ENCODE peak calls at places on chromosomes 7 and 10, in ten cellular contexts. M is right lobe of liver; E is left ventricle myocardium inferior; A is tibial nerve; T is CD8-positive, alpha-beta memory T cell; W is tibial artery; N is thoracic aorta; Y is CD4-positive, alpha-beta memory T cell; U is Karpas-422; O is cardiac muscle cell. P is an unnamed sample.

GRCh38 chr7:84688671-84689070 is 494.1 kb upstream of the SEMA3A start:
- DNase-seq in M (no peak), E (no peak), A (no peak), T (no peak), W (no peak), N (no peak), Y (no peak), U (no peak), O (no peak), P (no peak)

GRCh38 chr7:75567948-75568595 is 76.0 kb downstream of the SPDYE5 start:
- DNase-seq in M (no peak), E (no peak), A (no peak), T (no peak), W (no peak), N (no peak), Y (no peak), U (no peak), O (no peak), P (no peak)

GRCh38 chr7:91659096-91659495 is 221.4 kb downstream of the MTERF1 start:
- DNase-seq in M (no peak), E (no peak), A (no peak), T (no peak), W (no peak), N (no peak), Y (no peak), U (no peak), O (no peak), P (no peak)

GRCh38 chr7:133155121-133155520 is 73.2 kb upstream of the CHCHD3 start:
- DNase-seq in M (no peak), E (no peak), A (no peak), T (no peak), W (no peak), N (no peak), Y (no peak), U (no peak), O (no peak), P (no peak)

GRCh38 chr7:71630521-71630920 is 498.6 kb downstream of the GALNT17 start:
- DNase-seq in M (no peak), E (no peak), A (no peak), T (no peak), W (no peak), N (no peak), Y (no peak), U (no peak), O (no peak), P (no peak)

GRCh38 chr7:155516466-155516865 is 29.9 kb downstream of the CNPY1 start:
- DNase-seq in M (no peak), E (no peak), A (no peak), T (no peak), W (no peak), N (no peak), Y (no peak), U (no peak), O (no peak), P (no peak)

GRCh38 chr7:20200965-20201364 is 16.2 kb downstream of the MACC1 start:
- DNase-seq in M (no peak), E (no peak), A (no peak), T (no peak), W (no peak), N (no peak), Y (no peak), U (peak), O (no peak), P (no peak)

GRCh38 chr10:132420469-132421376 is 23.7 kb downstream of the PWWP2B start:
- DNase-seq in M (no peak), E (no peak), A (no peak), T (no peak), W (no peak), N (no peak), Y (no peak), U (no peak), O (no peak), P (no peak)

GRCh38 chr7:27175005-27175625 is 995 bp upstream of the HOXA10 start:
- DNase-seq in M (no peak), E (peak), A (peak), T (no peak), W (peak), N (no peak), Y (no peak), U (no peak), O (no peak), P (no peak)

GRCh38 chr10:114683162-114683561 is 25.1 kb upstream of the ABLIM1 start:
- DNase-seq in M (peak), E (no peak), A (no peak), T (no peak), W (no peak), N (no peak), Y (no peak), U (no peak), O (no peak), P (no peak)

GRCh38 chr7:48113270-48113669 is 24.2 kb downstream of the UPP1 start:
- DNase-seq in M (no peak), E (no peak), A (no peak), T (no peak), W (no peak), N (no peak), Y (no peak), U (no peak), O (no peak), P (no peak)

GRCh38 chr7:102836206-102836938 is 76.4 kb upstream of the LRRC17 start:
- DNase-seq in M (no peak), E (no peak), A (no peak), T (no peak), W (no peak), N (no peak), Y (no peak), U (no peak), O (no peak), P (no peak)

GRCh38 chr10:101778151-101778780 is 2.4 kb upstream of the FGF8 start:
- DNase-seq in M (no peak), E (no peak), A (no peak), T (no peak), W (no peak), N (no peak), Y (no peak), U (no peak), O (no peak), P (no peak)

GRCh38 chr10:30836411-30836810 is 195.3 kb downstream of the ZNF438 start:
- DNase-seq in M (no peak), E (no peak), A (no peak), T (no peak), W (no peak), N (no peak), Y (no peak), U (no peak), O (no peak), P (no peak)

GRCh38 chr10:133475821-133476640 is 22.3 kb downstream of the SCART1 start:
- DNase-seq in M (no peak), E (no peak), A (no peak), T (no peak), W (no peak), N (no peak), Y (peak), U (no peak), O (no peak), P (no peak)

GRCh38 chr10:110533149-110533548 is 34.3 kb upstream of the SMC3 start:
- DNase-seq in M (no peak), E (no peak), A (no peak), T (no peak), W (no peak), N (no peak), Y (no peak), U (no peak), O (no peak), P (no peak)

GRCh38 chr7:151692721-151693120 is 173.0 kb upstream of the RHEB start:
- DNase-seq in M (no peak), E (peak), A (no peak), T (no peak), W (no peak), N (no peak), Y (no peak), U (no peak), O (peak), P (no peak)

GRCh38 chr10:18501198-18501597 is 150.2 kb downstream of the NSUN6 start:
- DNase-seq in M (no peak), E (no peak), A (no peak), T (no peak), W (no peak), N (no peak), Y (peak), U (no peak), O (no peak), P (peak)

GRCh38 chr7:103711413-103711812 is 265.4 kb upstream of the SLC26A5 start:
- DNase-seq in M (no peak), E (no peak), A (no peak), T (no peak), W (no peak), N (no peak), Y (no peak), U (no peak), O (no peak), P (no peak)

GRCh38 chr10:131860806-131861440 is 39.9 kb upstream of the PPP2R2D start:
- DNase-seq in M (no peak), E (no peak), A (no peak), T (no peak), W (peak), N (no peak), Y (no peak), U (no peak), O (no peak), P (no peak)

GRCh38 chr7:158443688-158444483 is 143.7 kb downstream of the PTPRN2 start:
- DNase-seq in M (no peak), E (no peak), A (no peak), T (no peak), W (no peak), N (no peak), Y (no peak), U (no peak), O (no peak), P (no peak)

GRCh38 chr7:12518920-12519681 is 51.4 kb upstream of the SCIN start:
- DNase-seq in M (no peak), E (no peak), A (no peak), T (no peak), W (no peak), N (no peak), Y (no peak), U (peak), O (peak), P (peak)

GRCh38 chr7:128909605-128910568 is 622 bp downstream of the KCP start:
- DNase-seq in M (peak), E (no peak), A (no peak), T (no peak), W (no peak), N (no peak), Y (no peak), U (no peak), O (no peak), P (no peak)

GRCh38 chr10:12835709-12836108 is 165.8 kb downstream of the CCDC3 start:
- DNase-seq in M (no peak), E (no peak), A (no peak), T (no peak), W (no peak), N (no peak), Y (no peak), U (no peak), O (no peak), P (no peak)

GRCh38 chr10:101062231-101063161 is 707 bp downstream of the KAZALD1 start:
- DNase-seq in M (peak), E (peak), A (no peak), T (peak), W (no peak), N (no peak), Y (peak), U (peak), O (peak), P (peak)

GRCh38 chr7:39507866-39508551 is 58.2 kb upstream of the YAE1 start:
- DNase-seq in M (no peak), E (no peak), A (no peak), T (no peak), W (no peak), N (no peak), Y (no peak), U (no peak), O (no peak), P (no peak)

GRCh38 chr7:22395222-22395621 is 38.3 kb upstream of the RAPGEF5 start:
- DNase-seq in M (no peak), E (no peak), A (no peak), T (no peak), W (no peak), N (no peak), Y (no peak), U (no peak), O (no peak), P (no peak)

DNA sequence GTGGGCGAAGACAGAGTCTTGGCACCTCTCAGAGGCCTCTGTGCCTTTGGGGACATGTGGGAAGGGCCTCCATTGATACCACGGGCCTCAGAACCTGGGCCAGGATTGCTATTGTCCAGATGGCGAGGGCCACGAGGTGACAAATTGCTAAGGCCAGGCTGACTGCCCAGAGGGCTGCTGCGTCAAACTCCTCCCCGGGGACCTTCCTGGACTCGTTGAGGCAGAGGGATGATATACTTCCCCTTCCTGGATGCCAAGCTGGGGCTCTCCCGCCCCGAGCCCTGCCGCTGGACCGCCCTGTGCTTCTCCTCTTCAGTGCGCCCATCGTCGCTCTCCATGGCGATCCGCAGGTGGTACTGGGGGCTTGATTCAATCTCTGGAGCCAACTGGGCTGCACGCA is 58.9 kb downstream of the LRRC72 start:
- DNase-seq in M (no peak), E (no peak), A (no peak), T (no peak), W (no peak), N (no peak), Y (no peak), U (no peak), O (no peak), P (no peak)
- H3K27ac ChIP-seq in M (no peak), E (no peak), A (no peak), T (no peak), W (no peak), N (no peak), Y (no peak), U (no peak), O (no peak), P (no peak)

DNA sequence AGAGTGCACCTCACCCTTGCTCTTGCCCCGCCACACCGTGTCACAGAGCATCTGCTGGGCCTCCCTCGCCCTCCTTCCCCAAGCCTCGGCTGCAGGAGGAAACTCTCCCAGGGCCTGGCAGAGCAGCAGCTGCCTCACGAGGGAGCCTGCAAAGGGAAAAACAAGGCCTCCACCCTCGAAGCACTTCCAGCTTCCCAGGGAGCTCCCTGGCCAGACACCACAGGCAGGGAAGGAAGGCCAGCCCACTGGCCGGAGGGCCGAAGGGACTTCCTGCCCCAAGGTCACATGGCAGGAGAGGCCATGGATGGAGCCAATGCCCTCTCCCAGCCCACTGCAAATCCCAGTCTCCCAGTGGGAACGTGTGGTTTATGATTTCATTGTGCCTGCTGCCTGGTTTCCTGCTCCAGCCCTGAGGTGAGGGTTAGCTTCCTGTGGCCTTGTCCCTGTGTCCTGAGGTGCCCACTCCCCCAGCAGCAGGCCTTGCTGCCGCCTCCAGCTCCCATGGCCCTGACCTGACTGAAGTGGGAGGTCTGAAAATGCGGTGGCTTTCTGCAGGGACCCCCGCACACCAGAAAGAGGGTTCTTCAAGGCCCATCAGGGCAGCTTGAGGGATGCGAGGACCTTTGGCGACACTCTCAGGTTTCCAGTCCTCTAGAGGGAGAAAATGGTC is 100.5 kb upstream of the PPIF start:
- DNase-seq in M (peak), E (peak), A (peak), T (no peak), W (peak), N (no peak), Y (no peak), U (peak), O (no peak), P (no peak)
- H3K27ac ChIP-seq in M (peak), E (peak), A (peak), T (no peak), W (peak), N (peak), Y (no peak), U (peak), O (no peak), P (peak)

GRCh38 chr7:140402178-140402835 is 1.6 kb upstream of the RAB19 start:
- DNase-seq in M (no peak), E (no peak), A (no peak), T (no peak), W (no peak), N (no peak), Y (no peak), U (no peak), O (no peak), P (no peak)

GRCh38 chr7:140400381-140400780 is 2.1 kb upstream of the SLC37A3 start:
- DNase-seq in M (no peak), E (no peak), A (no peak), T (no peak), W (no peak), N (no peak), Y (no peak), U (no peak), O (no peak), P (no peak)

GRCh38 chr7:140404565-140405080 is 765 bp downstream of the RAB19 start:
- DNase-seq in M (no peak), E (no peak), A (no peak), T (no peak), W (no peak), N (no peak), Y (no peak), U (no peak), O (no peak), P (no peak)

GRCh38 chr7:140398821-140399220 is 491 bp upstream of the SLC37A3 start:
- DNase-seq in M (no peak), E (no peak), A (no peak), T (no peak), W (no peak), N (no peak), Y (no peak), U (no peak), O (no peak), P (no peak)

GRCh38 chr7:140403878-140404564 is at the start of gene RAB19:
- DNase-seq in M (peak), E (no peak), A (no peak), T (peak), W (no peak), N (no peak), Y (peak), U (no peak), O (peak), P (peak)
- H3K27ac ChIP-seq in M (no peak), E (no peak), A (no peak), T (peak), W (no peak), N (no peak), Y (peak), U (no peak), O (no peak), P (no peak)

GRCh38 chr7:93298206-93298605 is 66.0 kb downstream of the VPS50 start:
- DNase-seq in M (no peak), E (no peak), A (no peak), T (no peak), W (no peak), N (no peak), Y (no peak), U (no peak), O (no peak), P (no peak)
- H3K27ac ChIP-seq in M (no peak), E (no peak), A (no peak), T (no peak), W (no peak), N (no peak), Y (no peak), U (no peak), O (no peak), P (no peak)

GRCh38 chr7:50795831-50796230 is 13.1 kb upstream of the GRB10 start:
- DNase-seq in M (no peak), E (no peak), A (no peak), T (no peak), W (no peak), N (no peak), Y (no peak), U (no peak), O (no peak), P (no peak)

GRCh38 chr7:50793115-50793946 is 10.6 kb upstream of the GRB10 start:
- DNase-seq in M (peak), E (peak), A (peak), T (no peak), W (peak), N (no peak), Y (peak), U (no peak), O (peak), P (peak)

GRCh38 chr7:50792342-50793114 is 9.8 kb upstream of the GRB10 start:
- DNase-seq in M (peak), E (peak), A (no peak), T (no peak), W (peak), N (no peak), Y (peak), U (no peak), O (peak), P (no peak)

GRCh38 chr7:50795253-50795652 is 12.6 kb upstream of the GRB10 start:
- DNase-seq in M (no peak), E (no peak), A (no peak), T (no peak), W (no peak), N (no peak), Y (no peak), U (no peak), O (no peak), P (no peak)

GRCh38 chr7:50793947-50794570 is 11.4 kb upstream of the GRB10 start:
- DNase-seq in M (no peak), E (no peak), A (no peak), T (no peak), W (no peak), N (no peak), Y (no peak), U (no peak), O (no peak), P (no peak)
- H3K27ac ChIP-seq in M (peak), E (peak), A (peak), T (no peak), W (peak), N (peak), Y (no peak), U (no peak), O (no peak), P (no peak)

GRCh38 chr10:62268399-62269076 is at the start of gene RTKN2:
- DNase-seq in M (peak), E (peak), A (no peak), T (peak), W (peak), N (no peak), Y (peak), U (no peak), O (peak), P (peak)
- H3K27ac ChIP-seq in M (no peak), E (no peak), A (no peak), T (peak), W (no peak), N (no peak), Y (no peak), U (no peak), O (peak), P (no peak)

GRCh38 chr10:34058922-34059614 is 724.6 kb upstream of the NRP1 start:
- DNase-seq in M (no peak), E (no peak), A (no peak), T (no peak), W (no peak), N (no peak), Y (no peak), U (no peak), O (no peak), P (no peak)
- H3K27ac ChIP-seq in M (no peak), E (peak), A (no peak), T (no peak), W (peak), N (no peak), Y (no peak), U (no peak), O (no peak), P (no peak)

P was measured in MM.1S.